ENCODE peak calls at places on chromosomes 16 and 17, in five cellular contexts. O, N, A, C and M are unnamed samples.
A peak's percentile ranks its signal among the peaks of the same experiment; 100 is the strongest.

GRCh38 chr17:29592850-29593545 is at the start of gene ANKRD13B:
- DNase-seq in A (no peak), O (no peak), N (no peak), C (peak; percentile 40), M (peak; percentile 24)

GRCh38 chr16:21101631-21102420 is 48.8 kb downstream of the DNAH3 start:
- DNase-seq in A (peak; percentile 4), C (no peak), O (peak; percentile 34), N (peak; percentile 24), M (no peak)

GRCh38 chr16:30382398-30383015 is at the start of gene SEPTIN1:
- DNase-seq in A (peak; percentile 66), O (no peak), C (no peak), N (no peak), M (no peak)

GRCh38 chr17:65657251-65657828 is 95.9 kb upstream of the AXIN2 start:
- DNase-seq in N (no peak), A (no peak), O (no peak), C (no peak), M (no peak)

GRCh38 chr17:55238931-55239297 is 25.8 kb upstream of the HLF start:
- DNase-seq in A (no peak), O (peak; percentile 16), C (no peak), N (no peak), M (peak; percentile 40)

GRCh38 chr16:25106567-25107465 is 4.7 kb upstream of the LCMT1 start:
- DNase-seq in A (peak; percentile 79), O (peak; percentile 86), C (peak; percentile 63), N (no peak), M (peak; percentile 90)

GRCh38 chr16:55452996-55453395 is 26.0 kb upstream of the MMP2 start:
- DNase-seq in O (no peak), C (no peak), N (no peak), A (no peak), M (no peak)

GRCh38 chr16:81537721-81538561 is 93.3 kb downstream of the CMIP start:
- DNase-seq in N (no peak), A (no peak), O (no peak), C (no peak), M (no peak)

GRCh38 chr17:57433396-57433944 is 177.1 kb downstream of the MSI2 start:
- DNase-seq in A (no peak), O (no peak), N (no peak), C (no peak), M (no peak)

GRCh38 chr16:84588991-84589390 is 28.9 kb downstream of the COTL1 start:
- DNase-seq in C (no peak), O (no peak), A (no peak), N (no peak), M (no peak)

GRCh38 chr16:61858996-61859395 is 177.2 kb downstream of the CDH8 start:
- DNase-seq in O (peak; percentile 2), A (no peak), C (no peak), N (peak; percentile 18), M (no peak)

GRCh38 chr16:19694989-19695388 is 23.0 kb downstream of the KNOP1 start:
- DNase-seq in N (no peak), A (no peak), O (no peak), C (no peak), M (no peak)

GRCh38 chr16:81553080-81553813 is 108.6 kb downstream of the CMIP start:
- DNase-seq in N (no peak), A (no peak), C (peak; percentile 30), O (no peak), M (no peak)

GRCh38 chr16:2152695-2153506 is 2.7 kb upstream of the TRAF7 start:
- DNase-seq in C (no peak), O (no peak), A (no peak), N (no peak), M (peak; percentile 33)

GRCh38 chr17:82244413-82245140 is 15.7 kb downstream of the SLC16A3 start:
- DNase-seq in N (no peak), C (no peak), O (no peak), A (no peak), M (no peak)

GRCh38 chr16:50908468-50908867 is 166.6 kb downstream of the CYLD start:
- DNase-seq in N (no peak), A (no peak), O (no peak), C (no peak), M (no peak)

GRCh38 chr17:49469831-49470568 is 25.1 kb upstream of the NGFR start:
- DNase-seq in O (no peak), C (no peak), N (no peak), A (no peak), M (no peak)

GRCh38 chr17:41419712-41420111 is 4.7 kb downstream of the KRT37 start:
- DNase-seq in N (no peak), A (no peak), C (no peak), O (peak; percentile 11), M (no peak)

GRCh38 chr16:80027007-80027965 is 426.7 kb upstream of the MAF start:
- DNase-seq in A (peak; percentile 24), N (peak; percentile 99), C (no peak), O (peak; percentile 98), M (peak; percentile 91)

GRCh38 chr17:77089118-77089477 is 51.7 kb upstream of the SEC14L1 start:
- DNase-seq in A (no peak), O (no peak), C (no peak), N (no peak), M (peak; percentile 27)

GRCh38 chr17:40331743-40332641 is 23.0 kb downstream of the RARA start:
- DNase-seq in N (peak; percentile 85), O (no peak), C (peak; percentile 30), A (no peak), M (no peak)

GRCh38 chr16:15874745-15875314 is 13.6 kb downstream of the CEP20 start:
- DNase-seq in C (no peak), O (peak; percentile 78), A (no peak), N (peak; percentile 63), M (peak; percentile 27)

GRCh38 chr16:22397931-22398330 is 23.5 kb upstream of the CDR2 start:
- DNase-seq in O (no peak), N (no peak), A (no peak), C (no peak), M (no peak)

GRCh38 chr16:55399911-55400310 is 75.9 kb downstream of the IRX6 start:
- DNase-seq in N (no peak), A (no peak), O (no peak), C (no peak), M (no peak)

GRCh38 chr16:29674188-29674587 is 4.8 kb upstream of the QPRT start:
- DNase-seq in N (no peak), A (no peak), C (peak; percentile 35), O (no peak), M (no peak)

GRCh38 chr16:52721331-52721730 is 174.4 kb upstream of the TOX3 start:
- DNase-seq in O (no peak), N (no peak), A (no peak), C (no peak), M (no peak)

GRCh38 chr16:5790512-5790911 is 692.9 kb upstream of the EEF2KMT start:
- DNase-seq in N (no peak), O (no peak), C (no peak), A (no peak), M (no peak)

GRCh38 chr17:38585056-38585804 is 20.5 kb downstream of the SRCIN1 start:
- DNase-seq in N (peak; percentile 30), C (peak; percentile 33), O (no peak), A (no peak), M (no peak)

GRCh38 chr17:55264273-55264639 is 504 bp upstream of the HLF start:
- DNase-seq in O (no peak), A (no peak), C (no peak), N (no peak), M (no peak)

GRCh38 chr16:9068886-9069285 is 22.6 kb upstream of the HAPSTR1 start:
- DNase-seq in A (no peak), O (no peak), C (no peak), N (no peak), M (no peak)